ENCODE peak calls at places on chromosomes 2 and 18, in nine cellular contexts. E is endothelial cell of umbilical vein; J is heart left ventricle; I is GM23248; C is A549; X is heart right ventricle; K is CD8-positive, alpha-beta memory T cell; T is GM23338; U is psoas muscle. R is an unnamed sample. For H3K4me1, the result is how much of the 10 kb centered on the place peaks cover.

GRCh38 chr2:208077286-208077685 is 47.0 kb downstream of the CRYGD start:
- DNase-seq in E (no peak), U (no peak), K (no peak), I (peak), C (no peak), X (no peak), J (no peak), T (no peak), R (no peak)

GRCh38 chr18:30271716-30272115 is 770.8 kb downstream of the DSC3 start:
- DNase-seq in U (no peak), X (no peak), I (no peak), J (no peak), C (no peak), E (no peak), T (peak), K (no peak), R (no peak)

GRCh38 chr2:168211664-168212163 is 35.7 kb downstream of the STK39 start:
- DNase-seq in X (no peak), E (no peak), K (no peak), T (no peak), U (no peak), C (no peak), J (no peak), I (no peak), R (no peak)

GRCh38 chr2:61853086-61853847 is 593 bp downstream of the FAM161A start:
- DNase-seq in T (peak), C (peak), X (no peak), K (no peak), U (no peak), E (no peak), I (peak), J (no peak), R (no peak)

GRCh38 chr2:172672114-172672513 is 63.5 kb upstream of the RAPGEF4 start:
- DNase-seq in E (peak), K (no peak), X (no peak), J (no peak), C (peak), T (no peak), U (no peak), I (peak), R (no peak)

GRCh38 chr18:55314031-55314430 is 274.0 kb downstream of the TCF4 start:
- DNase-seq in U (no peak), C (no peak), T (peak), K (no peak), I (no peak), E (no peak), J (no peak), X (no peak), R (no peak)

GRCh38 chr2:26629346-26629630 is 11.9 kb downstream of the CIB4 start:
- DNase-seq in U (no peak), J (no peak), C (no peak), X (no peak), T (no peak), E (no peak), I (no peak), K (no peak), R (no peak)

GRCh38 chr18:50401888-50402287 is 27.0 kb downstream of the SKA1 start:
- DNase-seq in K (no peak), C (peak), T (peak), X (peak), J (peak), U (peak), I (peak), E (no peak), R (no peak)

GRCh38 chr2:180358458-180358857 is 351.4 kb upstream of the CWC22 start:
- DNase-seq in T (no peak), C (no peak), J (no peak), X (no peak), I (no peak), U (no peak), E (no peak), K (no peak), R (no peak)

GRCh38 chr2:25324905-25325592 is 16.7 kb downstream of the DNMT3A start:
- DNase-seq in E (no peak), K (no peak), U (peak), C (no peak), X (peak), T (no peak), J (peak), I (peak), R (no peak)

GRCh38 chr18:8426401-8426800 is 182.8 kb upstream of the RAB12 start:
- DNase-seq in C (no peak), E (no peak), J (no peak), I (no peak), U (no peak), T (peak), X (no peak), K (no peak), R (no peak)

GRCh38 chr18:45291616-45292612 is 323.4 kb upstream of the SLC14A2 start:
- DNase-seq in K (no peak), X (no peak), T (peak), U (no peak), J (no peak), C (no peak), E (no peak), I (peak), R (no peak)

GRCh38 chr18:48446582-48447225 is 37.5 kb upstream of the ZBTB7C start:
- DNase-seq in E (peak), U (peak), C (peak), K (peak), J (peak), I (peak), X (peak), T (peak), R (peak)

GRCh38 chr18:2939317-2939716 is 73.6 kb downstream of the LPIN2 start:
- DNase-seq in K (no peak), J (no peak), U (no peak), X (no peak), T (no peak), I (no peak), E (no peak), C (peak), R (no peak)

GRCh38 chr2:129817175-129817574 is 162.3 kb upstream of the RAB6C start:
- DNase-seq in T (no peak), J (no peak), C (no peak), E (no peak), X (no peak), I (no peak), U (no peak), K (no peak), R (no peak)

GRCh38 chr2:96864343-96865091 is 5.4 kb downstream of the SEMA4C start:
- DNase-seq in U (no peak), K (no peak), J (peak), T (no peak), E (no peak), X (peak), I (no peak), C (no peak), R (no peak)

GRCh38 chr2:37679072-37679695 is 7.7 kb upstream of the CDC42EP3 start:
- DNase-seq in E (no peak), K (no peak), C (no peak), X (no peak), J (no peak), I (no peak), T (no peak), U (no peak), R (peak)

GRCh38 chr2:184215745-184216144 is 382.6 kb upstream of the ZNF804A start:
- DNase-seq in T (no peak), X (no peak), E (no peak), U (no peak), J (no peak), C (no peak), I (no peak), K (no peak), R (no peak)

GRCh38 chr2:151258121-151258520 is 3.5 kb downstream of the RBM43 start:
- DNase-seq in I (peak), E (no peak), U (no peak), J (no peak), C (no peak), T (no peak), K (no peak), X (no peak), R (no peak)

GRCh38 chr2:161576421-161576820 is 47.8 kb upstream of the SLC4A10 start:
- DNase-seq in U (no peak), X (no peak), E (no peak), C (peak), J (no peak), T (peak), K (no peak), I (peak), R (no peak)

GRCh38 chr2:200756618-200757321 is 54.9 kb upstream of the BZW1 start:
- DNase-seq in J (no peak), I (peak), X (no peak), C (peak), U (no peak), T (no peak), E (peak), K (no peak), R (no peak)

GRCh38 chr2:239307921-239308620 is 92.7 kb downstream of the HDAC4 start:
- DNase-seq in J (no peak), E (no peak), T (no peak), U (peak), X (no peak), C (no peak), K (no peak), I (peak), R (no peak)

GRCh38 chr2:234422242-234422641 is 74.6 kb downstream of the ARL4C start:
- DNase-seq in U (no peak), C (peak), I (peak), X (no peak), T (no peak), E (peak), J (no peak), K (no peak), R (no peak)

GRCh38 chr2:10297950-10298349 is 4.8 kb upstream of the HPCAL1 start:
- DNase-seq in E (peak), I (peak), K (no peak), X (peak), T (no peak), U (peak), J (peak), C (peak), R (no peak)

GRCh38 chr2:237259201-237259600 is 154.8 kb downstream of the COL6A3 start:
- DNase-seq in T (no peak), K (no peak), J (no peak), C (no peak), U (no peak), I (no peak), X (no peak), E (no peak), R (no peak)

GRCh38 chr2:19900536-19901200 is 1.1 kb downstream of the TTC32 start:
- DNase-seq in X (no peak), U (no peak), I (peak), J (no peak), T (peak), C (peak), K (peak), E (peak), R (no peak)

GRCh38 chr2:96924775-96925747 is 55.2 kb upstream of the SEMA4C start:
- DNase-seq in I (no peak), E (no peak), U (no peak), K (peak), C (no peak), T (no peak), J (no peak), X (no peak), R (no peak)

GRCh38 chr2:95071856-95072255 is 46.3 kb downstream of the MAL start:
- DNase-seq in J (no peak), T (no peak), I (no peak), U (no peak), C (no peak), K (no peak), X (no peak), E (no peak), R (no peak)

GRCh38 chr2:66929632-66930385 is 467.3 kb upstream of the ETAA1 start:
- DNase-seq in E (peak), I (peak), X (peak), T (no peak), J (peak), U (peak), C (no peak), K (no peak), R (no peak)

GRCh38 chr2:227848586-227848985 is 22.8 kb upstream of the DAW1 start:
- DNase-seq in X (no peak), C (no peak), K (peak), I (no peak), E (no peak), U (no peak), J (no peak), T (peak), R (no peak)

GRCh38 chr2:158975271-158975921 is 7.0 kb downstream of the TANC1 start:
- DNase-seq in U (no peak), T (no peak), I (no peak), J (no peak), E (no peak), C (no peak), K (no peak), X (no peak), R (no peak)
- H3K4me1 ChIP-seq in U (under half), T (under half), I (under half), J (under half), E (under half), C (under half), K (under half), X (half or more), R (half or more)

DNA sequence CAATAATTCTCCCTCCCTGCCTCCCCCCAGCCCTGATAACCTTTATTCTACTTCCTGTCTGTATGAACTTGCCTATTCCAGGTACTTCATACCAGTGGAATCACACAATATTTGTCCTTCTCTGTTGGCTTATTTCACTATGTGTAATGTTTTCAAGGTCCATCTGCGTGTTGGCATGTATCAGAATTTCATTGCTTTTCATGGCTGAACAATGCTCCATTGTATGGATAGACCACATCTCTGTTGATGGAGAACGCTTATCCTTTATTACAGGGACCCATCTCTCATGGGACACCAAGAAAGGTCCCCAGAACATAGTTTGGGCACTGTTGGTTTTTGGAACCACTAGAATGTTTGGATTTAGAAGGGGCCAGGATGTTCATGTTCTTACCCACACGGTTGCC is 40.2 kb downstream of the ATOH8 start:
- DNase-seq in K (no peak), T (no peak), J (no peak), C (no peak), E (no peak), I (no peak), U (no peak), X (no peak), R (no peak)
- H3K4me1 ChIP-seq in K (under half), T (under half), J (half or more), C (under half), E (under half), I (under half), U (under half), X (half or more), R (half or more)

GRCh38 chr2:42923632-42924425 is 131.4 kb upstream of the HAAO start:
- DNase-seq in U (no peak), X (no peak), K (no peak), E (no peak), C (no peak), I (peak), J (no peak), T (peak), R (no peak)

GRCh38 chr2:42922293-42922692 is 129.9 kb upstream of the HAAO start:
- DNase-seq in J (no peak), E (no peak), U (no peak), I (no peak), K (no peak), T (no peak), X (no peak), C (no peak), R (no peak)

GRCh38 chr2:42925742-42926437 is 133.5 kb upstream of the HAAO start:
- DNase-seq in U (peak), E (no peak), J (peak), I (peak), T (peak), K (no peak), C (no peak), X (no peak), R (no peak)

GRCh38 chr2:42922790-42923631 is 130.6 kb upstream of the HAAO start:
- DNase-seq in C (no peak), K (no peak), X (no peak), I (peak), U (peak), J (no peak), E (no peak), T (no peak), R (no peak)

DNA sequence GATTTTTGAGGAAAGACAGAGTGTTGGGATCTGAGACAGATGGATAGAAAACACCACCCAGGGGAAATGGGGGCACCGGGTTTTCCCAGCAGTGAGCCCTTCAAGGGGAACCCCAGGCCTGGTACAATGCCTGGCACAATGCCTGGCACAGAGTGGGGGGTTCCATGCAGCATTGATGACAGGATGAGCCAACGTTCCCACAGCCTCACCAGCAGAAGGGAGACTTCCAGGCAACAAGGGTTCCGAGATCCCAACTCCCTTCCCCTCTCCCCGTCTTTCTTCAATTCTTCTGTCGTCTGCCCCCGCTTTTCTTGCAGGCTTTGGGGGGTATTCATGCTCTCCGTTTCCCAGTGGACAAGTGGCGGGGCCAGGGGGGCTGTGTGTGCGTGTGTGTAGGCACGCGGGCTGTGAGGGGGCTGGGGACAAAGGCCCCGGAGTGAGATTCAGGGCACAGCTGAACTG is 132.1 kb upstream of the HAAO start:
- DNase-seq in T (no peak), I (no peak), C (no peak), X (no peak), K (no peak), E (peak), J (no peak), U (peak), R (no peak)
- H3K4me1 ChIP-seq in T (under half), I (half or more), C (under half), X (half or more), K (under half), E (under half), J (half or more), U (half or more), R (half or more)

DNA sequence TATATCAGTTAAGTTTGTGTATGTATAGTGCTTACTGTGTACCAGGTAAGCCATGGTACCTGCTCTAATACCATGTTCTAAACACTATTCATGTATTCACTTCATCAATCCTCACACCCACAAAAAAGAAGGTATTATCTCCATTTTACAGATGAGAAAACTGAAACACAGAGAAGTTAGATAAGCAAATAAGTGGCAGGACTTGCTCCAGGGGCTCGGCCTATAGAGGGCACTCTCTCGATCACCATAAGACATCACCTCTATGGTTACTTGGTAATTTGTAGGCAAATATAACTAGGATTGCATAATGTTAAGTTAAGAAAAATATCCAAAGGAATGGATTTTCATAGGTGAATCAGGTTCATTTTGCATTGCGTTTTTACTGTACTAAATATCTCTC is 118.1 kb upstream of the FN1 start:
- DNase-seq in K (no peak), T (peak), C (no peak), E (no peak), X (no peak), U (no peak), J (no peak), I (no peak), R (no peak)
- H3K4me1 ChIP-seq in K (under half), T (under half), C (under half), E (under half), X (under half), U (under half), J (under half), I (under half), R (under half)

GRCh38 chr18:22186484-22186971 is 17.1 kb downstream of the GATA6 start:
- DNase-seq in U (no peak), E (peak), J (no peak), T (no peak), K (no peak), C (no peak), X (no peak), I (peak), R (no peak)

GRCh38 chr18:22185298-22185697 is 15.9 kb downstream of the GATA6 start:
- DNase-seq in K (no peak), J (peak), E (peak), C (no peak), I (no peak), U (no peak), X (no peak), T (no peak), R (no peak)

GRCh38 chr18:22182884-22183610 is 13.7 kb downstream of the GATA6 start:
- DNase-seq in T (no peak), E (peak), I (no peak), C (no peak), J (no peak), U (no peak), X (no peak), K (no peak), R (no peak)

GRCh38 chr18:22183647-22184161 is 14.3 kb downstream of the GATA6 start:
- DNase-seq in U (no peak), J (no peak), E (no peak), X (no peak), I (no peak), K (no peak), T (no peak), C (no peak), R (no peak)

DNA sequence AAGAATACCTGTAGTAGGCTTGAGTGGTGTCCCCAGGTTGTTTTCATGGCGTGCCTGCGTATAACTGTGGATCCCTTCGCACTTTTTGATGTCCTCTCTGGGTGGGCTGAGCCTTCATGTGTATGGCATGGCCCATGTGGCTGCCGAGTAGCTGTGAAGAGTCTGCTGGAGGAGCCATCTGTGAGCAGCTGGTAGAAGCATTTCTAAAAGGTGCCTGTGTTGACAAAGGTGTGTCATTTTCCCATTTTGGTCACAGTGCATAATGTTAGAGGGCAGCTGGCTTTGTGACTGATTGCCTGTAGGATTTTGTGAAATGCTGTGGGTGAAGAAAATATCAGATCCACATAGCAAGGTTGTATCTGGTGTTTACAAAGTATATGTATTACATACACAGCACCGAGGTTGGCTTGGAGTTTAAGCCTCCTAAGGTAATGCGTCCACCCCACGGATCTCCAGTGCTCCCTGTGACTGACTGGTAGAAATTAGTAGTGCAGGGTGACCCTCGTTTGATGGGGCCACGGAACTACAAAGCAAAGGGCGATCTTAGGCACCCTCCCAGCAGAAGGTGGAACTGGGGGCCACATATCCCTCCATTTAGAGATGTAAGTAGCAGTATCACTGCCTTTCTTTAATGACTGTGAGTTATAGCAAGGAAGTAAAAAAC is 16.5 kb downstream of the GATA6 start:
- DNase-seq in U (no peak), C (no peak), I (no peak), K (no peak), X (no peak), E (peak), J (no peak), T (no peak), R (no peak)
- H3K4me1 ChIP-seq in U (under half), C (under half), I (under half), K (under half), X (half or more), E (half or more), J (half or more), T (under half), R (under half)

GRCh38 chr2:12106440-12107080 is 360.1 kb downstream of the LPIN1 start:
- DNase-seq in K (no peak), U (peak), E (peak), T (no peak), I (peak), J (peak), X (peak), C (peak), R (no peak)
- H3K4me1 ChIP-seq in K (under half), U (under half), E (under half), T (under half), I (under half), J (under half), X (under half), C (under half), R (under half)

GRCh38 chr2:199704358-199705238 is 146.4 kb downstream of the FTCDNL1 start:
- DNase-seq in E (peak), T (peak), X (peak), J (no peak), C (peak), I (peak), K (no peak), U (no peak), R (no peak)
- H3K4me1 ChIP-seq in E (under half), T (under half), X (under half), J (under half), C (under half), I (under half), K (under half), U (under half), R (under half)

R was measured in esophagus muscularis mucosa.